ENCODE peak calls at places on chromosomes 2 and 18, in five cellular contexts. S is mammary epithelial cell; Y is endodermal cell; F is tibial nerve; M is effector memory CD4-positive, alpha-beta T cell. O is an unnamed sample.

GRCh38 chr2:168450752-168451151 is 5.3 kb upstream of the CERS6 start:
- DNase-seq in S (no peak), Y (no peak), F (no peak), M (no peak), O (no peak)

GRCh38 chr2:57550912-57551311 is 495.7 kb upstream of the VRK2 start:
- DNase-seq in S (no peak), Y (no peak), F (no peak), M (no peak), O (no peak)

GRCh38 chr2:65491381-65491903 is 59.0 kb upstream of the SPRED2 start:
- DNase-seq in S (peak), Y (no peak), F (no peak), M (no peak), O (no peak)

GRCh38 chr18:10417679-10418078 is 36.8 kb upstream of the APCDD1 start:
- DNase-seq in S (no peak), Y (no peak), F (no peak), M (no peak), O (no peak)

GRCh38 chr2:116477229-116477628 is 1337.3 kb upstream of the DDX18 start:
- DNase-seq in S (no peak), Y (no peak), F (no peak), M (no peak), O (no peak)

GRCh38 chr18:11992096-11992785 is 10.9 kb downstream of the IMPA2 start:
- DNase-seq in S (no peak), Y (no peak), F (no peak), M (no peak), O (no peak)

GRCh38 chr2:226839960-226840359 is 4.1 kb downstream of the RHBDD1 start:
- DNase-seq in S (no peak), Y (no peak), F (no peak), M (no peak), O (no peak)

GRCh38 chr18:56921888-56922480 is 224.9 kb upstream of the BOD1L2 start:
- DNase-seq in S (no peak), Y (no peak), F (no peak), M (no peak), O (no peak)

GRCh38 chr2:180416553-180417113 is 409.5 kb upstream of the CWC22 start:
- DNase-seq in S (no peak), Y (no peak), F (no peak), M (no peak), O (no peak)

GRCh38 chr2:217360781-217361485 is 501.1 kb upstream of the TNP1 start:
- DNase-seq in S (peak), Y (no peak), F (no peak), M (no peak), O (peak)

GRCh38 chr2:199693861-199694260 is 157.1 kb downstream of the FTCDNL1 start:
- DNase-seq in S (no peak), Y (no peak), F (no peak), M (no peak), O (no peak)

GRCh38 chr2:163558286-163559009 is 177.4 kb downstream of the FIGN start:
- DNase-seq in S (no peak), Y (peak), F (no peak), M (no peak), O (no peak)

GRCh38 chr2:152369176-152369860 is 34.3 kb downstream of the FMNL2 start:
- DNase-seq in S (peak), Y (no peak), F (no peak), M (no peak), O (no peak)

GRCh38 chr2:234329202-234329930 is 167.5 kb downstream of the ARL4C start:
- DNase-seq in S (peak), Y (peak), F (no peak), M (no peak), O (no peak)

GRCh38 chr2:74128206-74128605 is 19.5 kb downstream of the BOLA3 start:
- DNase-seq in S (no peak), Y (peak), F (no peak), M (no peak), O (no peak)

GRCh38 chr18:48535956-48536355 is 2.9 kb upstream of the CTIF start:
- DNase-seq in S (no peak), Y (peak), F (no peak), M (no peak), O (no peak)

GRCh38 chr2:18684202-18685040 is 95.1 kb upstream of the NT5C1B start:
- DNase-seq in S (no peak), Y (no peak), F (no peak), M (no peak), O (no peak)

GRCh38 chr2:168089200-168089599 is 158.2 kb downstream of the STK39 start:
- DNase-seq in S (no peak), Y (no peak), F (no peak), M (no peak), O (no peak)

GRCh38 chr2:8303322-8303832 is 378.5 kb upstream of the ID2 start:
- DNase-seq in S (no peak), Y (no peak), F (peak), M (peak), O (no peak)

GRCh38 chr2:31231571-31232287 is 2.2 kb upstream of the EHD3 start:
- DNase-seq in S (no peak), Y (peak), F (no peak), M (no peak), O (peak)

GRCh38 chr2:182558564-182558963 is 131.7 kb upstream of the PDE1A start:
- DNase-seq in S (no peak), Y (no peak), F (no peak), M (no peak), O (no peak)

GRCh38 chr2:159497256-159497655 is 119.1 kb downstream of the BAZ2B start:
- DNase-seq in S (peak), Y (no peak), F (no peak), M (no peak), O (peak)

DNA sequence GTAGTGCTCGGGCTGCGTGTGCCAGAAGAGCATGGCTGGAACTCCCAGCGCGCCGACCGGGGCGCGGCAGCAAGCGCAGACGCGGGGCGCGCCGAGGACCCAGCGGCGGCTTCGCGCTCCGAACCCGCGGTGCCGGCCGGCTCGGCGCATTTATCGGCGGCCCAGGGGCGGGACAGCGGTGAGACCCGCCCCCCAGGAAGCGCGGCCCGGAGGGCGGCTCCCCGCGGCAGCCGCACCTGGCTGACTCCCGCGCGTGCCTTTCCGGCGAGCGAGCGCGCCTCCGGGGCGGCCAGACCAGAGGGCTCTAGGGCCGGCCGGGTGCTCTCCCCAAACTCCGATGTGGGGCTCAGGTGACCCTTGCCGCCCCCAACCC is at the start of gene TFCP2L1:
- DNase-seq in S (peak), Y (peak), F (no peak), M (no peak), O (no peak)
- H3K4me3 ChIP-seq in S (peak), Y (peak), F (peak), M (peak), O (no peak)

GRCh38 chr2:39492701-39493100 is 55.6 kb upstream of the MAP4K3 start:
- DNase-seq in S (no peak), Y (no peak), F (no peak), M (no peak), O (no peak)

GRCh38 chr2:39494784-39495251 is 57.7 kb upstream of the MAP4K3 start:
- DNase-seq in S (peak), Y (peak), F (no peak), M (no peak), O (peak)

GRCh38 chr2:39492095-39492590 is 55.1 kb upstream of the MAP4K3 start:
- DNase-seq in S (peak), Y (no peak), F (no peak), M (no peak), O (no peak)

GRCh38 chr2:39490586-39490985 is 53.5 kb upstream of the MAP4K3 start:
- DNase-seq in S (no peak), Y (no peak), F (no peak), M (no peak), O (no peak)

GRCh38 chr2:39491653-39492052 is 54.6 kb upstream of the MAP4K3 start:
- DNase-seq in S (no peak), Y (no peak), F (no peak), M (no peak), O (no peak)
- H3K27ac ChIP-seq in S (peak), Y (no peak), F (no peak), M (no peak), O (peak)

GRCh38 chr2:212959469-212960117 is 191.8 kb downstream of the IKZF2 start:
- DNase-seq in S (no peak), Y (no peak), F (no peak), M (no peak), O (no peak)
- H3K4me3 ChIP-seq in S (no peak), Y (no peak), F (no peak), M (no peak), O (no peak)

DNA sequence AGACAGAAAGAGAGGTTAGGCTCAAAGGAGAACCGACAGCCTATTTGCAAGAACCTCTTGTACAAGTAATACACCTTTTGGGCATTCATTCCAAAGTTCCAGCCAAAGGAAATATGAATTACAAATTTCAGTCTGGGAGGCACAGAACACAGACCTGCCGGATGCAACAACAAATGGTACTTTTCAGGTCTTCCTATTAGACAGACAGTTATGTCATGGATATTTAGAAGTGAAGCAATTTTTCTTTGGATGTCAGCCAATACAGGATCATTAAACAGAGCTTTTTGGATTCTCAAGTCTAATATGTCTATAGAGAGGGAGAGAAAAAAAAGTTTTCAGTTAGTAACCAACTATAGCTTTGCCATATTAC is 1027.9 kb downstream of the TMEM182 start:
- DNase-seq in S (no peak), Y (no peak), F (no peak), M (no peak), O (no peak)
- H3K27ac ChIP-seq in S (no peak), Y (peak), F (no peak), M (no peak), O (no peak)

DNA sequence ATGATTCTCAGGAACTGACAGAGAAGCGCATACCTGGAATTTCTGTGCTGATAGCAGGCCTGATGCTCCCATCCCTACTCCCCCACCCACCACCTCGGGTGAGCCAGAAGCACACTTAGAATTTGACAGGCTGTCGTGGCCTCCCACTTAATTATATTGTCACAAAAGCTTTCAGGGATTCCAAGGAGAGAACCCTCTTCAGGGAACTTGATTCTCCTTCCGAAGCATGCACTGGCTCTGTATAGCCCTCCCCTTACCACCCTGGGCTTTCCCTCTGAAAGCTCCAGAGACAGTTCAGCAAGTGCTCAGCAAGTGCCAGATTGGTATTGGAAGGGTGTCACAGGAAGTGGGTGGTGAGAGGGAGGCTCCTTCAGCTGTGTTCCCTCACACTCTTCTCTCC is 252.5 kb upstream of the SIX2 start:
- DNase-seq in S (no peak), Y (no peak), F (no peak), M (no peak), O (no peak)
- H3K4me3 ChIP-seq in S (no peak), Y (no peak), F (no peak), M (no peak), O (no peak)

DNA sequence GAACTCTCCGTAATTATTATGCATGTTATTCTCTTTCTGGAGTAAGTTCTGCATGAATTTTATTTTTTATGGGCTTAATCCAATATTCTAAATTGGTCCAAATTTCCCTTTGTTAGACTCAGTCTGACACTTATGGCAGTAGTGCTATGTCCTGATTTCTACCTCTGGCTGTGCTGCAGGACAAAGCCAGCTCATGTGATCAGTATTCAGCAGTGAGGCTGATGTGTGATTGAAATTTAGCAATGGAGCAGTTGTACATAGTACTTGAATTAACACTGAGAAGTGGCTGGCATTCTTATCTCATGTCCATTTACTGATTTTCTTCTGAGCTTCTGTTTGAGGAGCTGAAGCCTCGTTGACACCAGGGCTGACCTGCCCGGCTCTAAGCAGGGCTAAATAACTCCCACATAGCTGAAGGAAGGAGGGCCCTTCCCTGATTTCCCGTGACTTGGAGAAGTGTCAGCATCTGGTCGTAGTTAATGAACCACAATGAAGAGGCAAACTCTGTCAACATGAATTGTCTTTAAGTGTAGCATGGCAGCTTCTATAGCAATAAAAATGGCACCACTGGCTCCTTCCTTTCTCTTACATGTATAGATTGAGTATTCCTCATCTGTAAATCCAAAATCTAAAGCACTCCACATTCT is 159.0 kb upstream of the RASGRP3 start:
- DNase-seq in S (no peak), Y (no peak), F (no peak), M (no peak), O (no peak)
- H3K27ac ChIP-seq in S (no peak), Y (no peak), F (no peak), M (no peak), O (no peak)

O was measured in SJSA1.